ENCODE peak calls at places on chromosomes 2 and 18, in six cellular contexts. One of them, this sample, is unnamed.

GRCh38 chr18:41265047-41265446 is 690.0 kb upstream of the PIK3C3 start:
- DNase-seq in H1: no peak
- DNase-seq in GM12878: no peak
- DNase-seq in SK-N-SH: no peak
- DNase-seq in A549: no peak
- DNase-seq in HepG2: no peak
- DNase-seq in this sample: no peak

GRCh38 chr18:67385455-67385854 is 131.1 kb downstream of the DSEL start:
- DNase-seq in GM12878: no peak
- DNase-seq in A549: no peak
- DNase-seq in H1: no peak
- DNase-seq in SK-N-SH: no peak
- DNase-seq in HepG2: peak
- DNase-seq in this sample: no peak

GRCh38 chr2:201883559-201883958 is 77.2 kb downstream of the CDK15 start:
- DNase-seq in A549: no peak
- DNase-seq in SK-N-SH: no peak
- DNase-seq in GM12878: no peak
- DNase-seq in HepG2: no peak
- DNase-seq in H1: no peak
- DNase-seq in this sample: no peak

GRCh38 chr2:166042768-166043390 is 84.9 kb downstream of the SCN1A start:
- DNase-seq in HepG2: no peak
- DNase-seq in SK-N-SH: no peak
- DNase-seq in GM12878: no peak
- DNase-seq in H1: no peak
- DNase-seq in A549: no peak
- DNase-seq in this sample: no peak

GRCh38 chr2:226137201-226137811 is 662.3 kb downstream of the IRS1 start:
- DNase-seq in HepG2: peak
- DNase-seq in GM12878: no peak
- DNase-seq in SK-N-SH: no peak
- DNase-seq in A549: no peak
- DNase-seq in H1: no peak
- DNase-seq in this sample: no peak

GRCh38 chr2:26528870-26529269 is 50.9 kb upstream of the OTOF start:
- DNase-seq in GM12878: no peak
- DNase-seq in H1: no peak
- DNase-seq in HepG2: no peak
- DNase-seq in SK-N-SH: no peak
- DNase-seq in A549: no peak
- DNase-seq in this sample: no peak

GRCh38 chr2:172672999-172673726 is 62.5 kb upstream of the RAPGEF4 start:
- DNase-seq in A549: no peak
- DNase-seq in H1: no peak
- DNase-seq in GM12878: no peak
- DNase-seq in HepG2: no peak
- DNase-seq in SK-N-SH: no peak
- DNase-seq in this sample: no peak

GRCh38 chr2:128449226-128450061 is 130.8 kb upstream of the HS6ST1 start:
- DNase-seq in SK-N-SH: peak
- DNase-seq in HepG2: no peak
- DNase-seq in A549: no peak
- DNase-seq in H1: peak
- DNase-seq in GM12878: no peak
- DNase-seq in this sample: no peak

GRCh38 chr2:8984855-8985254 is 18.6 kb downstream of the MBOAT2 start:
- DNase-seq in GM12878: no peak
- DNase-seq in HepG2: no peak
- DNase-seq in H1: no peak
- DNase-seq in SK-N-SH: no peak
- DNase-seq in A549: no peak
- DNase-seq in this sample: no peak

GRCh38 chr2:11482473-11483031 is 16.6 kb upstream of the E2F6 start:
- DNase-seq in A549: no peak
- DNase-seq in SK-N-SH: peak
- DNase-seq in GM12878: no peak
- DNase-seq in HepG2: no peak
- DNase-seq in H1: peak
- DNase-seq in this sample: no peak

GRCh38 chr2:241894681-241895426 is 25.3 kb downstream of the RTP5 start:
- DNase-seq in H1: peak
- DNase-seq in GM12878: no peak
- DNase-seq in A549: no peak
- DNase-seq in SK-N-SH: no peak
- DNase-seq in HepG2: no peak
- DNase-seq in this sample: no peak

GRCh38 chr2:221203846-221204245 is 368.3 kb downstream of the EPHA4 start:
- DNase-seq in HepG2: no peak
- DNase-seq in A549: no peak
- DNase-seq in SK-N-SH: no peak
- DNase-seq in H1: no peak
- DNase-seq in GM12878: no peak
- DNase-seq in this sample: no peak

GRCh38 chr2:240350696-240351087 is 84.8 kb upstream of the GPC1 start:
- DNase-seq in HepG2: no peak
- DNase-seq in SK-N-SH: peak
- DNase-seq in A549: no peak
- DNase-seq in H1: no peak
- DNase-seq in GM12878: no peak
- DNase-seq in this sample: no peak

GRCh38 chr2:240433973-240434727 is 1.3 kb upstream of the GPC1 start:
- DNase-seq in SK-N-SH: no peak
- DNase-seq in HepG2: no peak
- DNase-seq in A549: peak
- DNase-seq in GM12878: no peak
- DNase-seq in H1: no peak
- DNase-seq in this sample: peak

GRCh38 chr18:44840053-44840826 is 159.6 kb downstream of the SETBP1 start:
- DNase-seq in GM12878: no peak
- DNase-seq in H1: no peak
- DNase-seq in A549: no peak
- DNase-seq in SK-N-SH: no peak
- DNase-seq in HepG2: no peak
- DNase-seq in this sample: no peak

GRCh38 chr2:95728878-95729511 is 137.2 kb downstream of the TRIM43 start:
- DNase-seq in H1: peak
- DNase-seq in GM12878: peak
- DNase-seq in HepG2: peak
- DNase-seq in A549: peak
- DNase-seq in SK-N-SH: peak
- DNase-seq in this sample: peak

GRCh38 chr2:12091201-12091806 is 344.9 kb downstream of the LPIN1 start:
- DNase-seq in A549: no peak
- DNase-seq in H1: no peak
- DNase-seq in SK-N-SH: no peak
- DNase-seq in HepG2: no peak
- DNase-seq in GM12878: no peak
- DNase-seq in this sample: no peak

GRCh38 chr2:11156396-11157075 is 1.3 kb downstream of the SLC66A3 start:
- DNase-seq in H1: no peak
- DNase-seq in HepG2: no peak
- DNase-seq in A549: no peak
- DNase-seq in SK-N-SH: no peak
- DNase-seq in GM12878: no peak
- DNase-seq in this sample: no peak

GRCh38 chr18:61085036-61085435 is 248.2 kb upstream of the CDH20 start:
- DNase-seq in H1: no peak
- DNase-seq in GM12878: no peak
- DNase-seq in HepG2: no peak
- DNase-seq in SK-N-SH: no peak
- DNase-seq in A549: no peak
- DNase-seq in this sample: no peak

GRCh38 chr2:134392689-134393476 is 139.0 kb downstream of the MGAT5 start:
- DNase-seq in HepG2: no peak
- DNase-seq in GM12878: no peak
- DNase-seq in H1: no peak
- DNase-seq in SK-N-SH: no peak
- DNase-seq in A549: no peak
- DNase-seq in this sample: peak

GRCh38 chr2:134138115-134138514 is 115.8 kb upstream of the MGAT5 start:
- DNase-seq in A549: no peak
- DNase-seq in GM12878: no peak
- DNase-seq in H1: no peak
- DNase-seq in SK-N-SH: no peak
- DNase-seq in HepG2: no peak
- DNase-seq in this sample: no peak

GRCh38 chr2:168793596-168793995 is 8.8 kb upstream of the NOSTRIN start:
- DNase-seq in HepG2: no peak
- DNase-seq in A549: no peak
- DNase-seq in GM12878: no peak
- DNase-seq in SK-N-SH: no peak
- DNase-seq in H1: no peak
- DNase-seq in this sample: no peak

GRCh38 chr2:40814621-40815020 is 362.7 kb upstream of the SLC8A1 start:
- DNase-seq in SK-N-SH: no peak
- DNase-seq in A549: no peak
- DNase-seq in GM12878: no peak
- DNase-seq in H1: no peak
- DNase-seq in HepG2: no peak
- DNase-seq in this sample: no peak

GRCh38 chr2:135494503-135494902 is 36.5 kb downstream of the ZRANB3 start:
- DNase-seq in A549: no peak
- DNase-seq in HepG2: no peak
- DNase-seq in H1: no peak
- DNase-seq in GM12878: no peak
- DNase-seq in SK-N-SH: no peak
- DNase-seq in this sample: no peak

DNA sequence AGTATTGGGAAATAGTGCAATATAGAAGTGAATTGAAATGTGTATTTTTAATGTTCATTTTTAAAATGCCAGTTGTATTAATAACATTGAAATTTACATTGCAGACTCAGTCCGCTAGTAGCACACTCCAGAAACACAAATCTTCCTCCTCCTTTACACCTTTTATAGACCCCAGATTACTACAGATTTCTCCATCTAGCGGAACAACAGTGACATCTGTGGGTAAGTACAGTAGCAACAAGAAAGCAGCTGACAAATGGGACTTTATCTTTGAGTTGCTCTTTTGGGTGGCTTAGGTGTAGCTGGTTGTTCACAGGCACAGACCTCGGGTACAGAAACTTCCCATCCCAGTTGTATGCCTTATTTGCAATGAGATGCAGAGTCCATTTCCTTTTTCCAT is 118.2 kb upstream of the IL1R2 start:
- DNase-seq in GM12878: no peak
- DNase-seq in SK-N-SH: peak
- DNase-seq in A549: peak
- DNase-seq in H1: no peak
- DNase-seq in HepG2: peak
- DNase-seq in this sample: peak
- TF ChIP-seq CHD2 in GM12878: no peak
- TF ChIP-seq CHD2 in SK-N-SH: no peak
- TF ChIP-seq CHD2 in A549: no peak
- TF ChIP-seq CHD2 in H1: no peak
- TF ChIP-seq CHD2 in HepG2: no peak
- TF ChIP-seq CHD2 in this sample: no peak

GRCh38 chr2:86703704-86704370 is 16.3 kb upstream of the RMND5A start:
- DNase-seq in GM12878: no peak
- DNase-seq in HepG2: no peak
- DNase-seq in A549: no peak
- DNase-seq in SK-N-SH: no peak
- DNase-seq in H1: no peak
- DNase-seq in this sample: peak

GRCh38 chr2:86700705-86701104 is 19.4 kb upstream of the RMND5A start:
- DNase-seq in A549: no peak
- DNase-seq in SK-N-SH: no peak
- DNase-seq in HepG2: no peak
- DNase-seq in H1: no peak
- DNase-seq in GM12878: no peak
- DNase-seq in this sample: no peak

GRCh38 chr2:86706220-86706619 is 13.9 kb upstream of the RMND5A start:
- DNase-seq in HepG2: peak
- DNase-seq in GM12878: no peak
- DNase-seq in SK-N-SH: no peak
- DNase-seq in H1: no peak
- DNase-seq in A549: no peak
- DNase-seq in this sample: no peak

GRCh38 chr2:86706935-86707334 is 13.2 kb upstream of the RMND5A start:
- DNase-seq in HepG2: no peak
- DNase-seq in H1: no peak
- DNase-seq in A549: no peak
- DNase-seq in GM12878: no peak
- DNase-seq in SK-N-SH: no peak
- DNase-seq in this sample: no peak

DNA sequence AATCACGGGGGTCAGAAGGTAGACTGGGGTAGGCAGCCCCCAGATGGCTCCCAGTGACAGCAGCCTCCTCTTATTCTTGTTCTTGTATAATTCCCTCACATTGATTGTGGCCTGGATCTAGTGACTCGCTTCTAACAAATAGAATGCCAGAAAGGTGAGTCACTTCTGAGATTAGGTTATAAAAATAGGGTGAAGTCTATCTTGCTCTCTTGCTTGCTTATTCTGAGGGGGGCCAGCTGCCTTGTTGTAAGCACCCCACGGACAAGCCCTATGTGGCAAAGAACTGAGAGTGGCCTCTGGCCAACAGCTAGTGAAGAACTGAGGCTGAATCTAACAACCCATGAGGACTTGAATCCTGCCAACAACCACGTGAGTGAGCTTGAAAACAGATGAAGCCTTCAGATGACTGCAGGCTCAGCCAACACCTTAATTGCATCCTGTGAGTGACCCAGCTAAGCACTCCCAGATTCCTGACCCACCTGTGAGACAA is 15.6 kb upstream of the RMND5A start:
- DNase-seq in HepG2: peak
- DNase-seq in SK-N-SH: no peak
- DNase-seq in GM12878: no peak
- DNase-seq in H1: no peak
- DNase-seq in A549: peak
- DNase-seq in this sample: no peak
- TF ChIP-seq CHD2 in HepG2: no peak
- TF ChIP-seq CHD2 in SK-N-SH: no peak
- TF ChIP-seq CHD2 in GM12878: no peak
- TF ChIP-seq CHD2 in H1: no peak
- TF ChIP-seq CHD2 in A549: no peak
- TF ChIP-seq CHD2 in this sample: no peak

GRCh38 chr2:155733091-155733870 is 599.2 kb downstream of the NR4A2 start:
- DNase-seq in HepG2: no peak
- DNase-seq in SK-N-SH: no peak
- DNase-seq in GM12878: no peak
- DNase-seq in A549: no peak
- DNase-seq in H1: no peak
- DNase-seq in this sample: no peak
- TF ChIP-seq CHD2 in HepG2: no peak
- TF ChIP-seq CHD2 in SK-N-SH: no peak
- TF ChIP-seq CHD2 in GM12878: no peak
- TF ChIP-seq CHD2 in A549: no peak
- TF ChIP-seq CHD2 in H1: no peak
- TF ChIP-seq CHD2 in this sample: no peak

DNA sequence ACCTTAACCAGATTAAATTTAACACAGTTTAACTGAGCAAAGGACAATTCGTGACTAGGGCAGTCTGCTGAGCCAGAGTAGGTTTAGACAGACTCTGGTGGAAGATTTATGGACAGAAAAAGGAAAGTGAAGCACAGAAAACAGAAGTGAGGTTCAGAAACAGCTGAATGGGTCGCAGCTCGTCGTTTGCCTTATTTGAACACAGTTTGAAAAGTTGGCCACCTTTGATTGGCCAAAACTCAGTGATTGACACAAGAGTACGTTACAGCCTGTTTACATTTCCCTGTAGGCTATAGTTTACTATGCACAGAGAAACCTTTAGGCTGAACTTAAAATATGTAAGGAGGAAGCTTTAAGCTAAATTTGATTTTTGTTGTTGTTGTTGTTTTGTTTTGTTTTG is 32.2 kb upstream of the C1QL2 start:
- DNase-seq in SK-N-SH: no peak
- DNase-seq in A549: no peak
- DNase-seq in HepG2: no peak
- DNase-seq in H1: no peak
- DNase-seq in GM12878: no peak
- DNase-seq in this sample: no peak
- TF ChIP-seq CHD2 in SK-N-SH: no peak
- TF ChIP-seq CHD2 in A549: no peak
- TF ChIP-seq CHD2 in HepG2: no peak
- TF ChIP-seq CHD2 in H1: no peak
- TF ChIP-seq CHD2 in GM12878: no peak
- TF ChIP-seq CHD2 in this sample: no peak

This sample was measured in K562.